ENCODE peak calls at places on chromosome 18, in eight cellular contexts. L, H, M, Q, P, T, A and V are unnamed samples.

GRCh38 chr18:23798824-23799223 is 109.6 kb downstream of the LAMA3 start:
- DNase-seq in M (no peak), T (no peak), A (no peak), H (no peak), P (no peak), Q (no peak), L (no peak), V (no peak)

GRCh38 chr18:48058486-48058885 is 128.0 kb upstream of the SMAD2 start:
- DNase-seq in T (no peak), Q (no peak), P (no peak), M (no peak), L (no peak), H (no peak), A (no peak), V (no peak)

GRCh38 chr18:29841631-29842030 is 1200.9 kb downstream of the DSC3 start:
- DNase-seq in H (no peak), Q (no peak), A (no peak), T (no peak), M (no peak), L (no peak), P (no peak), V (no peak)

GRCh38 chr18:46716827-46717226 is 40.0 kb downstream of the ST8SIA5 start:
- DNase-seq in H (no peak), L (no peak), T (peak; percentile 77), Q (no peak), P (no peak), A (no peak), M (no peak), V (no peak)

GRCh38 chr18:5895300-5895885 is at the start of gene TMEM200C:
- DNase-seq in Q (peak; percentile 78), M (peak; percentile 6), A (no peak), P (no peak), L (peak; percentile 43), H (no peak), T (no peak), V (no peak)

GRCh38 chr18:43034683-43035500 is 80.6 kb downstream of the RIT2 start:
- DNase-seq in L (no peak), H (no peak), M (no peak), P (no peak), Q (no peak), T (no peak), A (no peak), V (no peak)

GRCh38 chr18:3452750-3453539 is 3.0 kb downstream of the TGIF1 start:
- DNase-seq in Q (no peak), A (peak; percentile 44), M (no peak), L (peak; percentile 41), T (no peak), H (no peak), P (no peak), V (no peak)

GRCh38 chr18:23812566-23813440 is 123.5 kb downstream of the LAMA3 start:
- DNase-seq in P (no peak), M (no peak), Q (no peak), H (no peak), A (peak; percentile 52), L (peak; percentile 19), T (peak; percentile 35), V (no peak)

GRCh38 chr18:56377161-56377560 is 261.2 kb downstream of the TXNL1 start:
- DNase-seq in M (no peak), H (no peak), L (no peak), Q (no peak), T (no peak), A (no peak), P (no peak), V (no peak)

GRCh38 chr18:79570266-79571201 is 109.1 kb upstream of the CTDP1 start:
- DNase-seq in A (peak; percentile 19), H (no peak), L (peak; percentile 87), T (no peak), Q (peak; percentile 3), P (peak; percentile 8), M (no peak), V (peak; percentile 35)

GRCh38 chr18:32278148-32278799 is 88.4 kb downstream of the MEP1B start:
- DNase-seq in M (no peak), A (no peak), H (no peak), Q (no peak), L (no peak), T (no peak), P (no peak), V (no peak)

GRCh38 chr18:47184419-47185050 is 8.4 kb upstream of the IER3IP1 start:
- DNase-seq in T (no peak), P (no peak), L (peak; percentile 51), H (no peak), Q (no peak), M (no peak), A (peak; percentile 33), V (no peak)

GRCh38 chr18:2111456-2111855 is 459.8 kb downstream of the METTL4 start:
- DNase-seq in P (no peak), L (no peak), Q (no peak), A (peak; percentile 70), H (no peak), T (no peak), M (no peak), V (no peak)

GRCh38 chr18:71405142-71405806 is 1116.4 kb downstream of the SOCS6 start:
- DNase-seq in P (no peak), T (no peak), L (no peak), A (no peak), H (no peak), Q (no peak), M (no peak), V (no peak)

GRCh38 chr18:79625924-79626561 is 53.6 kb upstream of the CTDP1 start:
- DNase-seq in T (no peak), L (no peak), Q (no peak), M (no peak), H (no peak), A (no peak), P (no peak), V (no peak)